ENCODE peak calls at places on chromosomes 4 and X, in five cellular contexts. G is upper lobe of left lung, R is fibroblast of the aortic adventitia, S is sigmoid colon, J is Calu3. W is an unnamed sample.

GRCh38 chrX:55907968-55908607 is 190.5 kb downstream of the RRAGB start:
- DNase-seq in R (no peak), J (peak), S (peak), G (peak), W (peak)

GRCh38 chrX:69318651-69319305 is 153.5 kb upstream of the PJA1 start:
- DNase-seq in R (no peak), G (peak), J (no peak), S (no peak), W (no peak)

GRCh38 chrX:154802838-154803410 is 2.4 kb downstream of the MPP1 start:
- DNase-seq in S (no peak), R (no peak), J (no peak), G (no peak), W (no peak)

GRCh38 chr4:156771171-156771837 is 200.3 kb downstream of the PDGFC start:
- DNase-seq in R (peak), G (peak), J (peak), S (no peak), W (no peak)

GRCh38 chrX:153469811-153470410 is 465 bp downstream of the HAUS7 start:
- DNase-seq in R (peak), S (no peak), G (peak), J (peak), W (no peak)

GRCh38 chrX:21972721-21973120 is 32.2 kb downstream of the SMS start:
- DNase-seq in G (no peak), R (peak), J (peak), S (no peak), W (no peak)

GRCh38 chr4:137707626-137708025 is 175.3 kb upstream of the PCDH18 start:
- DNase-seq in G (no peak), R (peak), S (no peak), J (no peak), W (no peak)

GRCh38 chr4:98583265-98583664 is 75.1 kb downstream of the TSPAN5 start:
- DNase-seq in G (no peak), J (no peak), S (no peak), R (no peak), W (no peak)

GRCh38 chr4:152719856-152720556 is 40.2 kb upstream of the TMEM154 start:
- DNase-seq in S (no peak), G (peak), R (no peak), J (no peak), W (no peak)

GRCh38 chr4:17094811-17095210 is 196.4 kb upstream of the LDB2 start:
- DNase-seq in J (no peak), R (peak), S (no peak), G (no peak), W (no peak)

GRCh38 chrX:150731795-150732194 is 38.6 kb downstream of the MTMR1 start:
- DNase-seq in G (no peak), R (peak), S (no peak), J (no peak), W (no peak)

GRCh38 chr4:184400375-184400870 is 73.9 kb downstream of the IRF2 start:
- DNase-seq in G (no peak), J (peak), R (peak), S (no peak), W (no peak)

GRCh38 chr4:150769235-150769634 is 187.3 kb downstream of the MAB21L2 start:
- DNase-seq in G (no peak), J (peak), S (no peak), R (peak), W (no peak)

GRCh38 chr4:57190651-57191481 is 80.7 kb upstream of the IGFBP7 start:
- DNase-seq in S (no peak), G (no peak), R (peak), J (peak), W (peak)

GRCh38 chr4:24702266-24702665 is 93.1 kb upstream of the SOD3 start:
- DNase-seq in R (no peak), J (no peak), S (no peak), G (no peak), W (no peak)

GRCh38 chr4:907691-908437 is 24.3 kb downstream of the GAK start:
- DNase-seq in J (no peak), S (no peak), R (no peak), G (no peak), W (no peak)

GRCh38 chr4:89439533-89439932 is 131.9 kb upstream of the GPRIN3 start:
- DNase-seq in G (no peak), R (no peak), J (no peak), S (no peak), W (no peak)

GRCh38 chrX:150696264-150696789 is 3.1 kb downstream of the MTMR1 start:
- DNase-seq in S (no peak), G (no peak), J (no peak), R (no peak), W (no peak)

GRCh38 chr4:56181140-56181950 is 205.9 kb downstream of the AASDH start:
- DNase-seq in R (no peak), S (no peak), G (no peak), J (no peak), W (no peak)

GRCh38 chr4:89674876-89675459 is 162.0 kb downstream of the SNCA start:
- DNase-seq in G (no peak), S (no peak), R (no peak), J (no peak), W (no peak)

GRCh38 chrX:69133561-69134542 is 31.4 kb downstream of the PJA1 start:
- DNase-seq in S (no peak), G (no peak), J (peak), R (peak), W (no peak)

GRCh38 chr4:20418865-20419451 is 167.3 kb downstream of the SLIT2 start:
- DNase-seq in R (peak), S (no peak), J (no peak), G (no peak), W (no peak)

GRCh38 chr4:1813915-1814314 is 20.8 kb downstream of the FGFR3 start:
- DNase-seq in G (no peak), S (no peak), J (no peak), R (no peak), W (no peak)

GRCh38 chrX:20211261-20211786 is 55.4 kb downstream of the RPS6KA3 start:
- DNase-seq in S (no peak), R (no peak), J (no peak), G (no peak), W (no peak)

DNA sequence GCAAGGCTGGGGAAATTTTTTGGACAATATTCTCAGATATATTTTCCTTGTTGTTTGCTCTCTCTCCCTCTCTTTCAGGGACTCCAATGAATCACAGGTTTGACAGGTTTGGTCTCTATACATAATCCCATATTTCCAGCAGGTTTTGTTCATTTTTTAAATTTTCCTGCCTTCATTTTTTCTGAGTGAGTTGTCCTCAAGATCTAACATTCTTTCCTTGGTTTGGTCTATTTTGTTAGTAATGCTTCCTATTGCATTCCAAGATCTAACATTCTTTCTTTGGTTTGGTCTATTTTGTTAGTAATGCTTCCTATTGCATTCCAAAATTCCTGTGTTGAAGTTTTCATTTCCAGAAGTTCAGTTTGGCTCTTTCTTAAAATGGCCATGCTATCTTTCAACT is 45.3 kb upstream of the ZMAT1 start:
- DNase-seq in G (no peak), R (no peak), J (no peak), S (no peak), W (no peak)
- TF ChIP-seq CTCF in G (no peak), R (no peak), J (no peak), S (no peak), W (no peak)

GRCh38 chr4:101806914-101807313 is 16.4 kb downstream of the BANK1 start:
- DNase-seq in S (no peak), J (no peak), G (no peak), R (peak), W (no peak)
- TF ChIP-seq CTCF in S (no peak), J (no peak), G (no peak), R (no peak), W (no peak)

GRCh38 chr4:188780028-188780427 is 640.8 kb downstream of the TRIML1 start:
- DNase-seq in R (no peak), G (no peak), S (no peak), J (no peak), W (no peak)

GRCh38 chr4:188780686-188781085 is 641.4 kb downstream of the TRIML1 start:
- DNase-seq in S (no peak), J (no peak), G (no peak), R (no peak), W (no peak)

GRCh38 chr4:188783160-188783559 is 643.9 kb downstream of the TRIML1 start:
- DNase-seq in S (no peak), J (no peak), G (no peak), R (no peak), W (no peak)

GRCh38 chr4:188783606-188784157 is 644.4 kb downstream of the TRIML1 start:
- DNase-seq in G (no peak), R (no peak), S (no peak), J (no peak), W (no peak)

GRCh38 chr4:188781655-188782054 is 642.4 kb downstream of the TRIML1 start:
- DNase-seq in J (peak), R (no peak), G (no peak), S (no peak), W (no peak)
- TF ChIP-seq CTCF in J (peak), R (no peak), G (no peak), S (no peak), W (peak)

DNA sequence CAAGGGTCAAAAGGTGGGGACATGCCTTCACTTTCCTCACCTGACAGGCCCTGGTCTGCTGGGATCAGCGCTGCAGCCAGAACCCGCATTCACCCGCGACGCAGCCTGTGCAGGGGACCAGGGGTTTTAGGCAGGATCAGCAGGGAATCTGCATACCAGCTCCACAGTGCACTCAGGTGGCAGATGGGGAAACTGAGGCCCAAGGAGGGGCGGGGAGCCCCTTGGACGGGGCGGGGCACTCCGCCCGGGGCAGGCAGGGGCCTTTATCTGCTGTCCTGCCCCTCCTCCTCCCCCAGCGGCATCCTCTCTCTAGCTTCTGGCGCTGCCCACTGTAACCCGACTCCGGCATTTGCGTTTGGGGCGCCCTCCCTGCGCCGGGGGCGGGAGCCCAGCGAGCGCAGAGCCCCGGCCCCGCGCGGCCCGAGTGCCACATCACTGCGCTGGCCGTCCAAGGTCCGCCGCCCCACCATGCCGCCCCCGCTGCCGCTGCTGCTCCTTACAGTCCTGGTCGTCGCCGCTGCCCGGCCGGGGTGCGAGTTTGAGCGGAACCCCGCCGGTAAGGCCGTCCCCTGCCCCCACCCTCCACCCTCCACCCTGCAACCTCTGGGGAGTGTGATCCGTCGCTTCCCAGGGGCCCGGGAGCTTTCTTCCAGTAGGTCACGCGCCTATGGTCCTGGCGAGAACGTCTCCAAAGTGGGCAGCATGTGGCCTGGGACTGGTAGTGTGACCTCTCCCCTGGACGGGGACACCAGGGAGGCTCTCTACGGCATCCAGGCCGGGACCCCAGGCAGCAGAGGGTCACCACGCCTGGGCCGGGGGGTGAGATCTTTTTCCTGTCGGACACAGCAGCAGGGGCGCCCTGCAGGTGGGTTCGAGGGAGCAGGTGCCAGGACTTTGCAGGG is at the start of gene CPZ:
- DNase-seq in J (no peak), S (no peak), G (no peak), R (peak), W (no peak)
- TF ChIP-seq CTCF in J (no peak), S (no peak), G (no peak), R (no peak), W (no peak)

GRCh38 chr4:124713213-124713592 is 671 bp upstream of the ANKRD50 start:
- DNase-seq in J (peak), S (peak), G (peak), R (peak), W (peak)
- TF ChIP-seq CTCF in J (no peak), S (peak), G (peak), R (peak), W (peak)

GRCh38 chr4:66048861-66049260 is 378.6 kb upstream of the EPHA5 start:
- DNase-seq in J (no peak), R (peak), G (no peak), S (no peak), W (no peak)

DNA sequence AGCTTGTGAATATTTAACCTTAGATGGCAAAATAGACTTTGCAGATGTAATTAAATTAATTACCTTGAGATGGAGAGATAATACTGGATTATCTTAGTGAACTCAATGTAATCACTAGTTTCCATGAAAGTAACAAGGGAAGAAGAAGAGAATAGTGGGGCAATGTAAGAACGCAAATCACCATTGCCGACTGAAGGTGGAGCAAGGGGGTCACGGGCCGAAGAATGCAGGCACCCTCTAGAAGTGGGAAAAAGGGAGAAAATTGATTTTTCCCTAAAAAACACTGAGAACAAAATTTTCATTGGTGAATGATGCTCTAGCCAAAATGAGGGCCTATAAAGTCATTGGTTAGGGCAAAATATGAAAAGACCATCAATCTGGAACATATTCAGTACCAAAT is 375.6 kb upstream of the EPHA5 start:
- DNase-seq in J (no peak), R (no peak), G (no peak), S (no peak), W (no peak)
- TF ChIP-seq CTCF in J (no peak), R (no peak), G (no peak), S (no peak), W (no peak)